ENCODE peak calls at places on chromosomes 13 and 19, in six cellular contexts. One of them, this sample, is unnamed.

GRCh38 chr19:33781996-33782395 is 14.7 kb upstream of the KCTD15 start:
- DNase-seq in GM23248: peak
- DNase-seq in small intestine: no peak
- DNase-seq in stimulated activated CD4-positive, alpha-beta T cell treated with anti-CD3 and anti-CD28 coated beads, Interleukin-2, amount 100 ng/mL, for 48 hours: no peak
- DNase-seq in left ventricle myocardium inferior: no peak
- DNase-seq in AG04450: no peak
- DNase-seq in this sample: no peak

GRCh38 chr19:55188620-55189019 is 8.5 kb upstream of the SYT5 start:
- DNase-seq in GM23248: no peak
- DNase-seq in small intestine: no peak
- DNase-seq in stimulated activated CD4-positive, alpha-beta T cell treated with anti-CD3 and anti-CD28 coated beads, Interleukin-2, amount 100 ng/mL, for 48 hours: no peak
- DNase-seq in left ventricle myocardium inferior: no peak
- DNase-seq in AG04450: no peak
- DNase-seq in this sample: no peak

GRCh38 chr13:85068231-85068630 is 731.0 kb downstream of the SLITRK6 start:
- DNase-seq in GM23248: no peak
- DNase-seq in small intestine: no peak
- DNase-seq in stimulated activated CD4-positive, alpha-beta T cell treated with anti-CD3 and anti-CD28 coated beads, Interleukin-2, amount 100 ng/mL, for 48 hours: no peak
- DNase-seq in left ventricle myocardium inferior: no peak
- DNase-seq in AG04450: no peak
- DNase-seq in this sample: no peak

GRCh38 chr19:56085571-56086275 is 35.4 kb downstream of the ZNF787 start:
- DNase-seq in GM23248: peak
- DNase-seq in small intestine: no peak
- DNase-seq in stimulated activated CD4-positive, alpha-beta T cell treated with anti-CD3 and anti-CD28 coated beads, Interleukin-2, amount 100 ng/mL, for 48 hours: no peak
- DNase-seq in left ventricle myocardium inferior: no peak
- DNase-seq in AG04450: no peak
- DNase-seq in this sample: no peak

GRCh38 chr19:50290775-50291174 is 38.4 kb downstream of the KCNC3 start:
- DNase-seq in GM23248: no peak
- DNase-seq in small intestine: no peak
- DNase-seq in stimulated activated CD4-positive, alpha-beta T cell treated with anti-CD3 and anti-CD28 coated beads, Interleukin-2, amount 100 ng/mL, for 48 hours: no peak
- DNase-seq in left ventricle myocardium inferior: no peak
- DNase-seq in AG04450: no peak
- DNase-seq in this sample: no peak

GRCh38 chr19:31249217-31249616 is 100.0 kb downstream of the TSHZ3 start:
- DNase-seq in GM23248: no peak
- DNase-seq in small intestine: no peak
- DNase-seq in stimulated activated CD4-positive, alpha-beta T cell treated with anti-CD3 and anti-CD28 coated beads, Interleukin-2, amount 100 ng/mL, for 48 hours: no peak
- DNase-seq in left ventricle myocardium inferior: no peak
- DNase-seq in AG04450: no peak
- DNase-seq in this sample: no peak

GRCh38 chr19:35869327-35870123 is 1.2 kb downstream of the APLP1 start:
- DNase-seq in GM23248: peak
- DNase-seq in small intestine: peak
- DNase-seq in stimulated activated CD4-positive, alpha-beta T cell treated with anti-CD3 and anti-CD28 coated beads, Interleukin-2, amount 100 ng/mL, for 48 hours: peak
- DNase-seq in left ventricle myocardium inferior: peak
- DNase-seq in AG04450: no peak
- DNase-seq in this sample: peak

GRCh38 chr19:17575871-17576757 is 20.7 kb downstream of the COLGALT1 start:
- DNase-seq in GM23248: no peak
- DNase-seq in small intestine: no peak
- DNase-seq in stimulated activated CD4-positive, alpha-beta T cell treated with anti-CD3 and anti-CD28 coated beads, Interleukin-2, amount 100 ng/mL, for 48 hours: no peak
- DNase-seq in left ventricle myocardium inferior: no peak
- DNase-seq in AG04450: no peak
- DNase-seq in this sample: no peak

GRCh38 chr13:43401364-43401763 is 378.0 kb downstream of the DNAJC15 start:
- DNase-seq in GM23248: no peak
- DNase-seq in small intestine: peak
- DNase-seq in stimulated activated CD4-positive, alpha-beta T cell treated with anti-CD3 and anti-CD28 coated beads, Interleukin-2, amount 100 ng/mL, for 48 hours: no peak
- DNase-seq in left ventricle myocardium inferior: no peak
- DNase-seq in AG04450: no peak
- DNase-seq in this sample: no peak

GRCh38 chr13:45082964-45083363 is 37.3 kb upstream of the GTF2F2 start:
- DNase-seq in GM23248: peak
- DNase-seq in small intestine: no peak
- DNase-seq in stimulated activated CD4-positive, alpha-beta T cell treated with anti-CD3 and anti-CD28 coated beads, Interleukin-2, amount 100 ng/mL, for 48 hours: no peak
- DNase-seq in left ventricle myocardium inferior: no peak
- DNase-seq in AG04450: peak
- DNase-seq in this sample: no peak